ENCODE peak calls at places on chromosomes 7 and 10, in six cellular contexts. One of them, this sample, is unnamed.

GRCh38 chr10:130812381-130813148 is 499.0 kb downstream of the TCERG1L start:
- DNase-seq in choroid plexus epithelial cell: no peak
- DNase-seq in AG08395: no peak
- DNase-seq in NCI-H1694 treated with DMSO at 0.1 percent for 48 hours: no peak
- DNase-seq in Calu3: no peak
- DNase-seq in GM06990: no peak
- DNase-seq in this sample: no peak

GRCh38 chr10:31774291-31774900 is 154.2 kb downstream of the ARHGAP12 start:
- DNase-seq in choroid plexus epithelial cell: no peak
- DNase-seq in AG08395: no peak
- DNase-seq in NCI-H1694 treated with DMSO at 0.1 percent for 48 hours: no peak
- DNase-seq in Calu3: no peak
- DNase-seq in GM06990: no peak
- DNase-seq in this sample: no peak

GRCh38 chr7:1123721-1124120 is 35.8 kb downstream of the GPER1 start:
- DNase-seq in choroid plexus epithelial cell: peak
- DNase-seq in AG08395: peak
- DNase-seq in NCI-H1694 treated with DMSO at 0.1 percent for 48 hours: no peak
- DNase-seq in Calu3: no peak
- DNase-seq in GM06990: no peak
- DNase-seq in this sample: no peak

GRCh38 chr10:87589653-87590052 is 70.0 kb upstream of the PAPSS2 start:
- DNase-seq in choroid plexus epithelial cell: peak
- DNase-seq in AG08395: no peak
- DNase-seq in NCI-H1694 treated with DMSO at 0.1 percent for 48 hours: no peak
- DNase-seq in Calu3: no peak
- DNase-seq in GM06990: no peak
- DNase-seq in this sample: no peak

GRCh38 chr7:5574770-5575269 is 151.2 kb upstream of the TNRC18 start:
- DNase-seq in choroid plexus epithelial cell: no peak
- DNase-seq in AG08395: no peak
- DNase-seq in NCI-H1694 treated with DMSO at 0.1 percent for 48 hours: no peak
- DNase-seq in Calu3: no peak
- DNase-seq in GM06990: no peak
- DNase-seq in this sample: no peak

GRCh38 chr10:86795353-86795752 is 38.9 kb downstream of the BMPR1A start:
- DNase-seq in choroid plexus epithelial cell: peak
- DNase-seq in AG08395: peak
- DNase-seq in NCI-H1694 treated with DMSO at 0.1 percent for 48 hours: no peak
- DNase-seq in Calu3: no peak
- DNase-seq in GM06990: no peak
- DNase-seq in this sample: peak

GRCh38 chr7:77353407-77353721 is 62.8 kb downstream of the GSAP start:
- DNase-seq in choroid plexus epithelial cell: peak
- DNase-seq in AG08395: no peak
- DNase-seq in NCI-H1694 treated with DMSO at 0.1 percent for 48 hours: no peak
- DNase-seq in Calu3: no peak
- DNase-seq in GM06990: no peak
- DNase-seq in this sample: no peak

GRCh38 chr7:29349362-29349761 is 154.8 kb downstream of the CHN2 start:
- DNase-seq in choroid plexus epithelial cell: no peak
- DNase-seq in AG08395: no peak
- DNase-seq in NCI-H1694 treated with DMSO at 0.1 percent for 48 hours: no peak
- DNase-seq in Calu3: no peak
- DNase-seq in GM06990: no peak
- DNase-seq in this sample: no peak

GRCh38 chr10:51034769-51035168 is 39.5 kb upstream of the PRKG1 start:
- DNase-seq in choroid plexus epithelial cell: no peak
- DNase-seq in AG08395: no peak
- DNase-seq in NCI-H1694 treated with DMSO at 0.1 percent for 48 hours: no peak
- DNase-seq in Calu3: no peak
- DNase-seq in GM06990: no peak
- DNase-seq in this sample: no peak

GRCh38 chr10:88089498-88089897 is 226.1 kb downstream of the PTEN start:
- DNase-seq in choroid plexus epithelial cell: no peak
- DNase-seq in AG08395: no peak
- DNase-seq in NCI-H1694 treated with DMSO at 0.1 percent for 48 hours: peak
- DNase-seq in Calu3: no peak
- DNase-seq in GM06990: no peak
- DNase-seq in this sample: no peak

GRCh38 chr10:43427166-43427825 is 9.6 kb upstream of the ZNF487 start:
- DNase-seq in choroid plexus epithelial cell: no peak
- DNase-seq in AG08395: no peak
- DNase-seq in NCI-H1694 treated with DMSO at 0.1 percent for 48 hours: no peak
- DNase-seq in Calu3: no peak
- DNase-seq in GM06990: peak
- DNase-seq in this sample: no peak

GRCh38 chr7:116578526-116578925 is 53.7 kb downstream of the CAV1 start:
- DNase-seq in choroid plexus epithelial cell: peak
- DNase-seq in AG08395: no peak
- DNase-seq in NCI-H1694 treated with DMSO at 0.1 percent for 48 hours: no peak
- DNase-seq in Calu3: no peak
- DNase-seq in GM06990: no peak
- DNase-seq in this sample: no peak

GRCh38 chr7:154777489-154777888 is 225.4 kb downstream of the PAXIP1 start:
- DNase-seq in choroid plexus epithelial cell: no peak
- DNase-seq in AG08395: no peak
- DNase-seq in NCI-H1694 treated with DMSO at 0.1 percent for 48 hours: no peak
- DNase-seq in Calu3: no peak
- DNase-seq in GM06990: no peak
- DNase-seq in this sample: no peak

GRCh38 chr10:75353183-75353582 is 48.4 kb downstream of the ZNF503 start:
- DNase-seq in choroid plexus epithelial cell: no peak
- DNase-seq in AG08395: no peak
- DNase-seq in NCI-H1694 treated with DMSO at 0.1 percent for 48 hours: no peak
- DNase-seq in Calu3: no peak
- DNase-seq in GM06990: no peak
- DNase-seq in this sample: no peak

GRCh38 chr7:100124301-100125229 is 2.2 kb upstream of the MBLAC1 start:
- DNase-seq in choroid plexus epithelial cell: no peak
- DNase-seq in AG08395: no peak
- DNase-seq in NCI-H1694 treated with DMSO at 0.1 percent for 48 hours: no peak
- DNase-seq in Calu3: no peak
- DNase-seq in GM06990: no peak
- DNase-seq in this sample: no peak

GRCh38 chr7:16299853-16300252 is 121.5 kb downstream of the CRPPA start:
- DNase-seq in choroid plexus epithelial cell: no peak
- DNase-seq in AG08395: no peak
- DNase-seq in NCI-H1694 treated with DMSO at 0.1 percent for 48 hours: no peak
- DNase-seq in Calu3: no peak
- DNase-seq in GM06990: no peak
- DNase-seq in this sample: no peak

GRCh38 chr10:112655722-112656121 is 208.7 kb downstream of the VTI1A start:
- DNase-seq in choroid plexus epithelial cell: no peak
- DNase-seq in AG08395: no peak
- DNase-seq in NCI-H1694 treated with DMSO at 0.1 percent for 48 hours: no peak
- DNase-seq in Calu3: no peak
- DNase-seq in GM06990: no peak
- DNase-seq in this sample: no peak

GRCh38 chr10:80408198-80409085 is at the start of gene PRXL2A:
- DNase-seq in choroid plexus epithelial cell: peak
- DNase-seq in AG08395: peak
- DNase-seq in NCI-H1694 treated with DMSO at 0.1 percent for 48 hours: peak
- DNase-seq in Calu3: peak
- DNase-seq in GM06990: peak
- DNase-seq in this sample: no peak

GRCh38 chr10:121308046-121308445 is 290.2 kb downstream of the FGFR2 start:
- DNase-seq in choroid plexus epithelial cell: no peak
- DNase-seq in AG08395: no peak
- DNase-seq in NCI-H1694 treated with DMSO at 0.1 percent for 48 hours: no peak
- DNase-seq in Calu3: no peak
- DNase-seq in GM06990: no peak
- DNase-seq in this sample: no peak

GRCh38 chr10:91700273-91700672 is 67.4 kb upstream of the PPP1R3C start:
- DNase-seq in choroid plexus epithelial cell: no peak
- DNase-seq in AG08395: peak
- DNase-seq in NCI-H1694 treated with DMSO at 0.1 percent for 48 hours: no peak
- DNase-seq in Calu3: no peak
- DNase-seq in GM06990: no peak
- DNase-seq in this sample: no peak

GRCh38 chr10:52903397-52903938 is 130.9 kb upstream of the MBL2 start:
- DNase-seq in choroid plexus epithelial cell: no peak
- DNase-seq in AG08395: no peak
- DNase-seq in NCI-H1694 treated with DMSO at 0.1 percent for 48 hours: no peak
- DNase-seq in Calu3: no peak
- DNase-seq in GM06990: no peak
- DNase-seq in this sample: no peak

GRCh38 chr10:59011972-59012632 is 164.3 kb upstream of the PHYHIPL start:
- DNase-seq in choroid plexus epithelial cell: no peak
- DNase-seq in AG08395: no peak
- DNase-seq in NCI-H1694 treated with DMSO at 0.1 percent for 48 hours: no peak
- DNase-seq in Calu3: no peak
- DNase-seq in GM06990: no peak
- DNase-seq in this sample: no peak

GRCh38 chr7:1794888-1795542 is 124.9 kb downstream of the ELFN1 start:
- DNase-seq in choroid plexus epithelial cell: no peak
- DNase-seq in AG08395: no peak
- DNase-seq in NCI-H1694 treated with DMSO at 0.1 percent for 48 hours: peak
- DNase-seq in Calu3: no peak
- DNase-seq in GM06990: no peak
- DNase-seq in this sample: no peak

GRCh38 chr7:47652591-47652990 is 70.7 kb upstream of the TNS3 start:
- DNase-seq in choroid plexus epithelial cell: peak
- DNase-seq in AG08395: no peak
- DNase-seq in NCI-H1694 treated with DMSO at 0.1 percent for 48 hours: no peak
- DNase-seq in Calu3: no peak
- DNase-seq in GM06990: no peak
- DNase-seq in this sample: no peak

This sample was measured in HCT116.